ENCODE peak calls at places on chromosomes 13 and 19, in ten cellular contexts. Z is T-helper 9 cell; S is GM23338; R is WTC11; Q is CD4-positive, alpha-beta T cell; N is nephron progenitor cell; K is osteocyte; A is stimulated activated CD8-positive, alpha-beta memory T cell treated with anti-CD3 and anti-CD28 coated beads, Interleukin-15, amount 100 ng/mL, for 4 hours; B is skeletal muscle cell; I is KG1. C is an unnamed sample.

GRCh38 chr13:57611956-57612355 is 19.6 kb upstream of the PCDH17 start:
- DNase-seq in S (no peak), I (no peak), Z (no peak), B (no peak), R (no peak), A (no peak), K (no peak), N (no peak), Q (no peak), C (no peak)

GRCh38 chr13:33312150-33312908 is 26.8 kb upstream of the STARD13 start:
- DNase-seq in A (no peak), I (no peak), B (no peak), Q (no peak), R (no peak), K (no peak), Z (no peak), S (peak; percentile 37), N (no peak), C (no peak)

GRCh38 chr13:52903320-52903719 is 54.9 kb upstream of the PCDH8 start:
- DNase-seq in N (no peak), Z (no peak), R (no peak), I (no peak), K (no peak), S (no peak), A (no peak), Q (no peak), B (no peak), C (no peak)

GRCh38 chr19:1591421-1592022 is 1.1 kb downstream of the MBD3 start:
- DNase-seq in Z (no peak), N (no peak), Q (no peak), B (no peak), R (no peak), K (no peak), A (no peak), S (no peak), I (no peak), C (no peak)

GRCh38 chr13:60617863-60618733 is 221.1 kb downstream of the TDRD3 start:
- DNase-seq in B (no peak), I (no peak), Z (no peak), A (no peak), K (no peak), S (peak; percentile 80), N (no peak), Q (no peak), R (peak; percentile 38), C (no peak)

GRCh38 chr13:77222000-77222690 is 104.7 kb downstream of the MYCBP2 start:
- DNase-seq in R (no peak), Q (no peak), K (no peak), B (no peak), A (no peak), Z (no peak), S (no peak), I (no peak), N (no peak), C (no peak)

GRCh38 chr19:58563034-58563573 is 4.7 kb upstream of the UBE2M start:
- DNase-seq in Q (no peak), K (no peak), B (no peak), R (peak; percentile 30), I (no peak), Z (no peak), S (peak; percentile 50), N (no peak), A (no peak), C (no peak)

GRCh38 chr19:10769533-10770491 is 51.9 kb downstream of the DNM2 start:
- DNase-seq in A (no peak), N (peak; percentile 20), K (no peak), I (no peak), S (peak; percentile 39), Q (no peak), R (no peak), Z (no peak), B (no peak), C (no peak)

GRCh38 chr13:79802389-79803140 is 321.6 kb downstream of the NDFIP2 start:
- DNase-seq in Q (no peak), N (no peak), I (no peak), K (no peak), B (no peak), A (no peak), Z (no peak), R (no peak), S (no peak), C (no peak)

GRCh38 chr19:53660584-53660983 is 28.8 kb downstream of the DPRX start:
- DNase-seq in I (no peak), Z (no peak), N (no peak), B (no peak), S (no peak), A (no peak), R (no peak), Q (no peak), K (no peak), C (no peak)

GRCh38 chr13:106568225-106569003 is 477 bp upstream of the ARGLU1 start:
- DNase-seq in S (no peak), Q (no peak), R (no peak), I (peak; percentile 73), A (no peak), Z (no peak), B (no peak), N (no peak), K (no peak), C (no peak)

GRCh38 chr13:59318320-59318930 is 845.3 kb downstream of the DIAPH3 start:
- DNase-seq in N (peak; percentile 90), Q (peak; percentile 46), A (peak; percentile 6), S (peak; percentile 94), B (no peak), Z (peak; percentile 39), K (peak; percentile 89), R (peak; percentile 88), I (peak; percentile 67), C (no peak)

GRCh38 chr13:79328510-79328909 is 77.5 kb downstream of the RBM26 start:
- DNase-seq in K (no peak), B (no peak), R (no peak), I (no peak), A (no peak), Q (no peak), Z (no peak), S (no peak), N (no peak), C (no peak)

GRCh38 chr13:57704031-57704430 is 72.5 kb downstream of the PCDH17 start:
- DNase-seq in N (no peak), Q (no peak), A (no peak), R (no peak), S (no peak), B (no peak), Z (no peak), I (no peak), K (no peak), C (no peak)

GRCh38 chr19:54554896-54555295 is 18.7 kb upstream of the LILRA2 start:
- DNase-seq in I (no peak), Z (no peak), R (no peak), A (no peak), S (no peak), B (no peak), N (no peak), Q (no peak), K (peak; percentile 65), C (no peak)

GRCh38 chr13:44272692-44273091 is 100.9 kb upstream of the SERP2 start:
- DNase-seq in I (no peak), Z (no peak), S (no peak), R (no peak), Q (no peak), B (no peak), N (no peak), A (no peak), K (no peak), C (no peak)

GRCh38 chr13:74406439-74406838 is 272.2 kb upstream of the KLF12 start:
- DNase-seq in I (no peak), N (no peak), Q (no peak), Z (no peak), A (no peak), B (peak; percentile 4), R (no peak), K (no peak), S (no peak), C (no peak)

C was measured in T-helper 1 cell.